ENCODE peak calls at places on chromosomes 7 and 10, in ten cellular contexts. One of them, this sample, is unnamed.

GRCh38 chr7:94974436-94974835 is 67.0 kb downstream of the PPP1R9A start:
- DNase-seq in CD8-positive, alpha-beta T cell: no peak
- DNase-seq in brain microvascular endothelial cell: peak
- DNase-seq in heart left ventricle: no peak
- DNase-seq in breast epithelium: no peak
- DNase-seq in colonic mucosa: no peak
- DNase-seq in PC-9: no peak
- DNase-seq in spleen: no peak
- DNase-seq in uterus: no peak
- DNase-seq in heart right ventricle: no peak
- DNase-seq in this sample: no peak

GRCh38 chr10:62560207-62560819 is 186.1 kb downstream of the ZNF365 start:
- DNase-seq in heart right ventricle: no peak
- DNase-seq in brain microvascular endothelial cell: no peak
- DNase-seq in PC-9: no peak
- DNase-seq in spleen: no peak
- DNase-seq in uterus: peak
- DNase-seq in heart left ventricle: peak
- DNase-seq in CD8-positive, alpha-beta T cell: no peak
- DNase-seq in breast epithelium: peak
- DNase-seq in colonic mucosa: no peak
- DNase-seq in this sample: no peak

GRCh38 chr7:45157286-45157652 is 322 bp upstream of the RAMP3 start:
- DNase-seq in CD8-positive, alpha-beta T cell: no peak
- DNase-seq in spleen: peak
- DNase-seq in brain microvascular endothelial cell: no peak
- DNase-seq in heart left ventricle: no peak
- DNase-seq in colonic mucosa: no peak
- DNase-seq in breast epithelium: no peak
- DNase-seq in uterus: no peak
- DNase-seq in heart right ventricle: no peak
- DNase-seq in PC-9: no peak
- DNase-seq in this sample: no peak

GRCh38 chr10:117271427-117271826 is 30.5 kb downstream of the SLC18A2 start:
- DNase-seq in spleen: no peak
- DNase-seq in PC-9: peak
- DNase-seq in breast epithelium: no peak
- DNase-seq in heart right ventricle: no peak
- DNase-seq in brain microvascular endothelial cell: peak
- DNase-seq in colonic mucosa: no peak
- DNase-seq in uterus: no peak
- DNase-seq in heart left ventricle: no peak
- DNase-seq in CD8-positive, alpha-beta T cell: no peak
- DNase-seq in this sample: no peak

GRCh38 chr7:86469680-86470295 is 173.9 kb upstream of the GRM3 start:
- DNase-seq in heart right ventricle: no peak
- DNase-seq in CD8-positive, alpha-beta T cell: no peak
- DNase-seq in breast epithelium: no peak
- DNase-seq in uterus: no peak
- DNase-seq in heart left ventricle: no peak
- DNase-seq in brain microvascular endothelial cell: peak
- DNase-seq in colonic mucosa: peak
- DNase-seq in spleen: no peak
- DNase-seq in PC-9: peak
- DNase-seq in this sample: peak

GRCh38 chr7:158651968-158652555 is 52.5 kb downstream of the NCAPG2 start:
- DNase-seq in PC-9: no peak
- DNase-seq in brain microvascular endothelial cell: peak
- DNase-seq in colonic mucosa: no peak
- DNase-seq in heart right ventricle: no peak
- DNase-seq in heart left ventricle: no peak
- DNase-seq in spleen: no peak
- DNase-seq in breast epithelium: no peak
- DNase-seq in CD8-positive, alpha-beta T cell: no peak
- DNase-seq in uterus: no peak
- DNase-seq in this sample: no peak

GRCh38 chr10:33706191-33706590 is 371.7 kb upstream of the NRP1 start:
- DNase-seq in spleen: no peak
- DNase-seq in colonic mucosa: no peak
- DNase-seq in breast epithelium: no peak
- DNase-seq in heart right ventricle: no peak
- DNase-seq in uterus: peak
- DNase-seq in PC-9: no peak
- DNase-seq in heart left ventricle: peak
- DNase-seq in brain microvascular endothelial cell: peak
- DNase-seq in CD8-positive, alpha-beta T cell: no peak
- DNase-seq in this sample: no peak

GRCh38 chr7:30988346-30989005 is 24.7 kb downstream of the GHRHR start:
- DNase-seq in brain microvascular endothelial cell: no peak
- DNase-seq in heart left ventricle: peak
- DNase-seq in CD8-positive, alpha-beta T cell: no peak
- DNase-seq in breast epithelium: peak
- DNase-seq in colonic mucosa: peak
- DNase-seq in spleen: no peak
- DNase-seq in uterus: peak
- DNase-seq in heart right ventricle: peak
- DNase-seq in PC-9: peak
- DNase-seq in this sample: peak

GRCh38 chr10:53840668-53841067 is 960.4 kb downstream of the PCDH15 start:
- DNase-seq in PC-9: no peak
- DNase-seq in colonic mucosa: no peak
- DNase-seq in breast epithelium: no peak
- DNase-seq in spleen: no peak
- DNase-seq in brain microvascular endothelial cell: no peak
- DNase-seq in heart right ventricle: no peak
- DNase-seq in uterus: no peak
- DNase-seq in heart left ventricle: no peak
- DNase-seq in CD8-positive, alpha-beta T cell: no peak
- DNase-seq in this sample: no peak

GRCh38 chr10:46070749-46071148 is 24.7 kb upstream of the MSMB start:
- DNase-seq in brain microvascular endothelial cell: no peak
- DNase-seq in colonic mucosa: no peak
- DNase-seq in heart left ventricle: no peak
- DNase-seq in CD8-positive, alpha-beta T cell: no peak
- DNase-seq in spleen: no peak
- DNase-seq in heart right ventricle: no peak
- DNase-seq in uterus: no peak
- DNase-seq in PC-9: no peak
- DNase-seq in breast epithelium: no peak
- DNase-seq in this sample: no peak

GRCh38 chr10:58829839-58830238 is 317.2 kb downstream of the BICC1 start:
- DNase-seq in uterus: no peak
- DNase-seq in heart left ventricle: no peak
- DNase-seq in heart right ventricle: no peak
- DNase-seq in breast epithelium: no peak
- DNase-seq in colonic mucosa: no peak
- DNase-seq in PC-9: no peak
- DNase-seq in spleen: no peak
- DNase-seq in CD8-positive, alpha-beta T cell: no peak
- DNase-seq in brain microvascular endothelial cell: no peak
- DNase-seq in this sample: no peak

GRCh38 chr10:82027711-82028110 is 152.7 kb downstream of the NRG3 start:
- DNase-seq in brain microvascular endothelial cell: no peak
- DNase-seq in colonic mucosa: no peak
- DNase-seq in heart right ventricle: no peak
- DNase-seq in uterus: no peak
- DNase-seq in PC-9: no peak
- DNase-seq in heart left ventricle: no peak
- DNase-seq in spleen: no peak
- DNase-seq in breast epithelium: no peak
- DNase-seq in CD8-positive, alpha-beta T cell: no peak
- DNase-seq in this sample: no peak

GRCh38 chr10:45418859-45419672 is 45.0 kb downstream of the ALOX5 start:
- DNase-seq in colonic mucosa: peak
- DNase-seq in heart left ventricle: peak
- DNase-seq in spleen: peak
- DNase-seq in PC-9: no peak
- DNase-seq in uterus: peak
- DNase-seq in brain microvascular endothelial cell: peak
- DNase-seq in heart right ventricle: peak
- DNase-seq in CD8-positive, alpha-beta T cell: peak
- DNase-seq in breast epithelium: peak
- DNase-seq in this sample: no peak

GRCh38 chr7:97006146-97006950 is 995 bp downstream of the DLX6 start:
- DNase-seq in PC-9: no peak
- DNase-seq in colonic mucosa: no peak
- DNase-seq in heart right ventricle: no peak
- DNase-seq in heart left ventricle: no peak
- DNase-seq in brain microvascular endothelial cell: no peak
- DNase-seq in CD8-positive, alpha-beta T cell: no peak
- DNase-seq in breast epithelium: no peak
- DNase-seq in uterus: no peak
- DNase-seq in spleen: no peak
- DNase-seq in this sample: peak

GRCh38 chr7:40749877-40750276 is 615.1 kb downstream of the SUGCT start:
- DNase-seq in breast epithelium: no peak
- DNase-seq in brain microvascular endothelial cell: no peak
- DNase-seq in spleen: no peak
- DNase-seq in colonic mucosa: no peak
- DNase-seq in heart right ventricle: no peak
- DNase-seq in PC-9: no peak
- DNase-seq in uterus: no peak
- DNase-seq in heart left ventricle: no peak
- DNase-seq in CD8-positive, alpha-beta T cell: no peak
- DNase-seq in this sample: no peak

GRCh38 chr7:100478966-100479660 is at the start of gene TSC22D4:
- DNase-seq in heart left ventricle: peak
- DNase-seq in breast epithelium: peak
- DNase-seq in colonic mucosa: peak
- DNase-seq in heart right ventricle: peak
- DNase-seq in spleen: peak
- DNase-seq in CD8-positive, alpha-beta T cell: peak
- DNase-seq in uterus: peak
- DNase-seq in brain microvascular endothelial cell: peak
- DNase-seq in PC-9: peak
- DNase-seq in this sample: peak

GRCh38 chr7:49119706-49120105 is 195.4 kb downstream of the CDC14C start:
- DNase-seq in PC-9: no peak
- DNase-seq in uterus: no peak
- DNase-seq in heart right ventricle: no peak
- DNase-seq in spleen: no peak
- DNase-seq in colonic mucosa: no peak
- DNase-seq in brain microvascular endothelial cell: no peak
- DNase-seq in CD8-positive, alpha-beta T cell: no peak
- DNase-seq in breast epithelium: no peak
- DNase-seq in heart left ventricle: no peak
- DNase-seq in this sample: no peak

GRCh38 chr7:119256001-119256400 is 1017.0 kb upstream of the KCND2 start:
- DNase-seq in heart right ventricle: no peak
- DNase-seq in brain microvascular endothelial cell: no peak
- DNase-seq in breast epithelium: no peak
- DNase-seq in colonic mucosa: no peak
- DNase-seq in spleen: no peak
- DNase-seq in heart left ventricle: no peak
- DNase-seq in PC-9: no peak
- DNase-seq in CD8-positive, alpha-beta T cell: no peak
- DNase-seq in uterus: no peak
- DNase-seq in this sample: no peak

GRCh38 chr7:132004528-132004927 is 448.1 kb upstream of the PODXL start:
- DNase-seq in uterus: peak
- DNase-seq in breast epithelium: no peak
- DNase-seq in heart left ventricle: peak
- DNase-seq in PC-9: peak
- DNase-seq in spleen: no peak
- DNase-seq in CD8-positive, alpha-beta T cell: no peak
- DNase-seq in brain microvascular endothelial cell: no peak
- DNase-seq in colonic mucosa: no peak
- DNase-seq in heart right ventricle: peak
- DNase-seq in this sample: peak

GRCh38 chr7:2251841-2252771 is 10.1 kb downstream of the NUDT1 start:
- DNase-seq in CD8-positive, alpha-beta T cell: no peak
- DNase-seq in breast epithelium: no peak
- DNase-seq in brain microvascular endothelial cell: no peak
- DNase-seq in heart left ventricle: no peak
- DNase-seq in spleen: peak
- DNase-seq in PC-9: no peak
- DNase-seq in uterus: no peak
- DNase-seq in heart right ventricle: no peak
- DNase-seq in colonic mucosa: no peak
- DNase-seq in this sample: no peak

GRCh38 chr10:22259280-22259679 is 41.5 kb upstream of the EBLN1 start:
- DNase-seq in CD8-positive, alpha-beta T cell: no peak
- DNase-seq in heart right ventricle: no peak
- DNase-seq in colonic mucosa: no peak
- DNase-seq in brain microvascular endothelial cell: no peak
- DNase-seq in uterus: no peak
- DNase-seq in PC-9: no peak
- DNase-seq in breast epithelium: no peak
- DNase-seq in spleen: no peak
- DNase-seq in heart left ventricle: no peak
- DNase-seq in this sample: peak

GRCh38 chr10:75401569-75402485 is at the start of gene ZNF503:
- DNase-seq in heart right ventricle: peak
- DNase-seq in heart left ventricle: peak
- DNase-seq in colonic mucosa: peak
- DNase-seq in spleen: peak
- DNase-seq in uterus: peak
- DNase-seq in PC-9: peak
- DNase-seq in CD8-positive, alpha-beta T cell: no peak
- DNase-seq in breast epithelium: peak
- DNase-seq in brain microvascular endothelial cell: peak
- DNase-seq in this sample: peak
- TF ChIP-seq CTCF in heart right ventricle: peak
- TF ChIP-seq CTCF in heart left ventricle: no peak
- TF ChIP-seq CTCF in colonic mucosa: no peak
- TF ChIP-seq CTCF in spleen: no peak
- TF ChIP-seq CTCF in uterus: peak
- TF ChIP-seq CTCF in PC-9: no peak
- TF ChIP-seq CTCF in CD8-positive, alpha-beta T cell: no peak
- TF ChIP-seq CTCF in breast epithelium: peak
- TF ChIP-seq CTCF in brain microvascular endothelial cell: peak
- TF ChIP-seq CTCF in this sample: no peak

GRCh38 chr7:12802070-12802469 is 114.6 kb downstream of the ARL4A start:
- DNase-seq in breast epithelium: no peak
- DNase-seq in heart right ventricle: no peak
- DNase-seq in heart left ventricle: no peak
- DNase-seq in uterus: no peak
- DNase-seq in spleen: no peak
- DNase-seq in colonic mucosa: peak
- DNase-seq in CD8-positive, alpha-beta T cell: no peak
- DNase-seq in PC-9: no peak
- DNase-seq in brain microvascular endothelial cell: no peak
- DNase-seq in this sample: no peak
- H3K27ac ChIP-seq in breast epithelium: peak
- H3K27ac ChIP-seq in heart right ventricle: no peak
- H3K27ac ChIP-seq in heart left ventricle: no peak
- H3K27ac ChIP-seq in uterus: peak
- H3K27ac ChIP-seq in spleen: no peak
- H3K27ac ChIP-seq in colonic mucosa: peak
- H3K27ac ChIP-seq in CD8-positive, alpha-beta T cell: no peak
- H3K27ac ChIP-seq in PC-9: peak
- H3K27ac ChIP-seq in brain microvascular endothelial cell: no peak
- H3K27ac ChIP-seq in this sample: no peak

GRCh38 chr7:142231716-142232115 is 26.1 kb downstream of the PRSS58 start:
- DNase-seq in uterus: no peak
- DNase-seq in heart left ventricle: no peak
- DNase-seq in colonic mucosa: no peak
- DNase-seq in brain microvascular endothelial cell: no peak
- DNase-seq in heart right ventricle: peak
- DNase-seq in breast epithelium: no peak
- DNase-seq in spleen: no peak
- DNase-seq in CD8-positive, alpha-beta T cell: no peak
- DNase-seq in PC-9: no peak
- DNase-seq in this sample: peak
- TF ChIP-seq CTCF in uterus: no peak
- TF ChIP-seq CTCF in heart left ventricle: no peak
- TF ChIP-seq CTCF in colonic mucosa: no peak
- TF ChIP-seq CTCF in brain microvascular endothelial cell: peak
- TF ChIP-seq CTCF in heart right ventricle: no peak
- TF ChIP-seq CTCF in breast epithelium: no peak
- TF ChIP-seq CTCF in spleen: no peak
- TF ChIP-seq CTCF in CD8-positive, alpha-beta T cell: no peak
- TF ChIP-seq CTCF in PC-9: no peak
- TF ChIP-seq CTCF in this sample: peak

GRCh38 chr10:71868192-71868697 is 17.2 kb upstream of the PSAP start:
- DNase-seq in heart right ventricle: no peak
- DNase-seq in colonic mucosa: peak
- DNase-seq in heart left ventricle: peak
- DNase-seq in CD8-positive, alpha-beta T cell: no peak
- DNase-seq in breast epithelium: peak
- DNase-seq in spleen: peak
- DNase-seq in PC-9: peak
- DNase-seq in uterus: peak
- DNase-seq in brain microvascular endothelial cell: peak
- DNase-seq in this sample: peak
- H3K27ac ChIP-seq in heart right ventricle: peak
- H3K27ac ChIP-seq in colonic mucosa: no peak
- H3K27ac ChIP-seq in heart left ventricle: no peak
- H3K27ac ChIP-seq in CD8-positive, alpha-beta T cell: no peak
- H3K27ac ChIP-seq in breast epithelium: peak
- H3K27ac ChIP-seq in spleen: peak
- H3K27ac ChIP-seq in PC-9: peak
- H3K27ac ChIP-seq in uterus: no peak
- H3K27ac ChIP-seq in brain microvascular endothelial cell: no peak
- H3K27ac ChIP-seq in this sample: peak